ENCODE peak calls at places on chromosomes 3 and 15, in eight cellular contexts. V, S, X, H, O, Q, B and N are unnamed samples.

GRCh38 chr3:128285042-128285924 is 132.0 kb downstream of the EEFSEC start:
- DNase-seq in V (peak; percentile 19), S (no peak), X (peak; percentile 53), H (no peak), O (no peak), Q (no peak), B (no peak), N (no peak)

GRCh38 chr3:74273091-74273490 is 341.4 kb downstream of the CNTN3 start:
- DNase-seq in V (no peak), S (peak; percentile 21), X (no peak), H (no peak), O (peak; percentile 22), Q (peak; percentile 18), B (no peak), N (no peak)

GRCh38 chr3:197203714-197204146 is 94.7 kb downstream of the DLG1 start:
- DNase-seq in V (no peak), S (no peak), X (no peak), H (no peak), O (no peak), Q (no peak), B (no peak), N (no peak)

GRCh38 chr3:53074761-53075742 is 29.2 kb upstream of the SFMBT1 start:
- DNase-seq in V (peak; percentile 25), S (no peak), X (peak; percentile 50), H (no peak), O (no peak), Q (no peak), B (peak; percentile 28), N (peak; percentile 50)

GRCh38 chr15:48469271-48469670 is 138.0 kb downstream of the DUT start:
- DNase-seq in V (no peak), S (no peak), X (no peak), H (no peak), O (no peak), Q (no peak), B (no peak), N (no peak)

GRCh38 chr15:70608156-70608555 is 155.2 kb downstream of the UACA start:
- DNase-seq in V (peak; percentile 76), S (no peak), X (no peak), H (peak; percentile 35), O (peak; percentile 44), Q (no peak), B (no peak), N (no peak)

GRCh38 chr15:28900892-28901586 is 15.3 kb downstream of the APBA2 start:
- DNase-seq in V (no peak), S (no peak), X (peak; percentile 61), H (no peak), O (no peak), Q (no peak), B (peak; percentile 41), N (no peak)

GRCh38 chr15:91302588-91303439 is 202.8 kb downstream of the SV2B start:
- DNase-seq in V (no peak), S (no peak), X (no peak), H (peak; percentile 32), O (peak; percentile 63), Q (peak; percentile 16), B (no peak), N (no peak)

GRCh38 chr15:65355173-65355982 is 22.4 kb downstream of the IGDCC3 start:
- DNase-seq in V (no peak), S (no peak), X (peak; percentile 18), H (no peak), O (no peak), Q (no peak), B (no peak), N (no peak)

GRCh38 chr15:48556159-48556897 is 89.2 kb downstream of the FBN1 start:
- DNase-seq in V (no peak), S (no peak), X (no peak), H (no peak), O (peak; percentile 20), Q (no peak), B (no peak), N (no peak)

GRCh38 chr3:60588806-60589205 is 662.4 kb downstream of the FHIT start:
- DNase-seq in V (no peak), S (no peak), X (no peak), H (no peak), O (peak; percentile 85), Q (no peak), B (no peak), N (no peak)

GRCh38 chr15:74400313-74400850 is 32.9 kb upstream of the CYP11A1 start:
- DNase-seq in V (no peak), S (no peak), X (no peak), H (no peak), O (no peak), Q (no peak), B (no peak), N (no peak)

GRCh38 chr15:41001524-41001923 is 48.3 kb downstream of the CHAC1 start:
- DNase-seq in V (no peak), S (peak; percentile 67), X (no peak), H (no peak), O (no peak), Q (peak; percentile 57), B (no peak), N (no peak)

GRCh38 chr3:69907554-69907953 is 92.0 kb upstream of the SAMMSON start:
- DNase-seq in V (no peak), S (no peak), X (no peak), H (no peak), O (no peak), Q (no peak), B (no peak), N (no peak)

GRCh38 chr15:23866832-23867231 is 179.7 kb upstream of the NDN start:
- DNase-seq in V (no peak), S (no peak), X (no peak), H (no peak), O (no peak), Q (no peak), B (no peak), N (no peak)

GRCh38 chr15:88701561-88702095 is 62.8 kb downstream of the ISG20 start:
- DNase-seq in V (no peak), S (no peak), X (no peak), H (no peak), O (no peak), Q (peak; percentile 33), B (no peak), N (no peak)

GRCh38 chr15:60038111-60038521 is 34.0 kb downstream of the FOXB1 start:
- DNase-seq in V (no peak), S (no peak), X (no peak), H (no peak), O (no peak), Q (no peak), B (no peak), N (no peak)

GRCh38 chr3:30203301-30203700 is 403.1 kb upstream of the TGFBR2 start:
- DNase-seq in V (no peak), S (no peak), X (no peak), H (no peak), O (peak; percentile 76), Q (no peak), B (no peak), N (no peak)

GRCh38 chr3:123620338-123620737 is 35.5 kb upstream of the HACD2 start:
- DNase-seq in V (peak; percentile 70), S (no peak), X (no peak), H (no peak), O (peak; percentile 94), Q (peak; percentile 48), B (no peak), N (peak; percentile 92)
- TF ChIP-seq POLR2A in V (no peak), S (no peak), X (no peak), H (no peak), O (peak; percentile 72), Q (peak; percentile 74), B (peak; percentile 16), N (peak; percentile 94)

DNA sequence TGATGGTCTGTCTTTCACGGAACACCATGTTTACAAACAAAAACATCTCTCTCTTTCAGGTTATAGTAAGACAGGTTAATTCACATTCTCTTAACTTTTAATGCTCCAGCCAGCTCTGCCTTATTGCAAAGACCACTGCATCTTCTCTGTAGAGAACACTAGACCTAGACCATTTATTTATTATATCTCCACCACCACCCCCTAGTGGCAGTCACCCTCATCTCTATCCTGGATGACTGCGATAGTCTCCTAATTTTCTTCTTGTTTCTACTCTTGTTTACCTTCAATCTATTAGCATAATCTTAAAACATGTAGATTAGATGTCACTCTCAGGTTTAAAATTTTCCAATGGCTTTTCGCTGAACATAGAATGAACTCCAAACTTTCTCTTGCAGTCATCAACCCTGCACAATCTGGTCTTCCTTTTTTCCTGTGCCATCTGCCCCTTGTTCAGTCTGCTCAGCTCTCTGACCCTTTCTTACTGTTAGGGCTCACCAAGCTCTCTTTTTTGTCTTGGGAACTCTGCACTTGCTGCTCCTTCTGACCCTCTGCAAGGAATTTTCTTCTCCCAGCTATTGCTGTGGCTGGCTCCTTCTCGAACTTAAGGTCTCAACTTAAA is 155.6 kb downstream of the SQOR start:
- DNase-seq in V (no peak), S (no peak), X (no peak), H (peak; percentile 25), O (peak; percentile 7), Q (peak; percentile 34), B (no peak), N (no peak)
- TF ChIP-seq CTCF in V (no peak), S (peak; percentile 57), X (no peak), H (peak; percentile 61), O (peak; percentile 47), Q (peak; percentile 51), B (peak; percentile 16), N (peak; percentile 50)

GRCh38 chr3:40524571-40525285 is at the start of gene ZNF621:
- DNase-seq in V (peak; percentile 94), S (peak; percentile 94), X (peak; percentile 99), H (peak; percentile 94), O (peak; percentile 79), Q (peak; percentile 94), B (peak; percentile 90), N (peak; percentile 94)
- TF ChIP-seq POLR2A in V (peak; percentile 88), S (peak; percentile 93), X (no peak), H (peak; percentile 87), O (peak; percentile 83), Q (peak; percentile 92), B (peak; percentile 87), N (peak; percentile 85)

GRCh38 chr3:108887777-108888176 is 65.2 kb downstream of the TRAT1 start:
- DNase-seq in V (no peak), S (no peak), X (no peak), H (no peak), O (no peak), Q (no peak), B (no peak), N (no peak)

GRCh38 chr3:108883373-108883772 is 60.8 kb downstream of the TRAT1 start:
- DNase-seq in V (no peak), S (no peak), X (no peak), H (no peak), O (no peak), Q (no peak), B (no peak), N (no peak)

GRCh38 chr3:108891833-108892232 is 61.8 kb downstream of the GUCA1C start:
- DNase-seq in V (no peak), S (no peak), X (no peak), H (no peak), O (no peak), Q (no peak), B (no peak), N (no peak)

GRCh38 chr3:108882762-108883161 is 60.2 kb downstream of the TRAT1 start:
- DNase-seq in V (no peak), S (no peak), X (no peak), H (no peak), O (no peak), Q (no peak), B (no peak), N (no peak)

DNA sequence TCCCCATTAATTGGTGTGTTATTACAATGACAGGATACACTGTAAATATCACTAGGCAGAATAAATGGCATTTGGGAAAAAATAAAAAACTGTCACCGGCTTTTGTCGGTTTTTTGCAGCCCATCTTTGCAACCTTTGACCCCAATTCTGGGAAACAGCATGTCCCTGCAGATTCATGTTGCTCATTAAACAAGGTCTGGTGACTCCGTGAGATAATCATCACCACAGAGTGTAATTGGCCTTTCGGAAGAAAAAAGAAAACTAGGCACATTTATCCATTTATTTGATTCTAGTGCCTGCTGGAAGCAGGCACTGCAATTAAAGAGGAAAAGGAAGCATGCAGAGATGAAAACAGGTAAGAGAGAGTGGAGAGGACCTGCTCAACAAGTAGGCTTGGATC is 64.6 kb downstream of the TRAT1 start:
- DNase-seq in V (no peak), S (no peak), X (no peak), H (no peak), O (no peak), Q (no peak), B (no peak), N (no peak)
- TF ChIP-seq CTCF in V (no peak), S (no peak), X (no peak), H (no peak), O (no peak), Q (no peak), B (no peak), N (no peak)